ENCODE peak calls at places on chromosomes 3 and 15, in ten cellular contexts. One of them, this sample, is unnamed. For H3K4me1, the result is how much of the 10 kb centered on the place peaks cover.

GRCh38 chr3:38022301-38022700 is 7.1 kb downstream of the PLCD1 start:
- DNase-seq in osteoblast: peak
- DNase-seq in IMR-90: no peak
- DNase-seq in kidney: no peak
- DNase-seq in body of pancreas: no peak
- DNase-seq in PC-9: no peak
- DNase-seq in H1: no peak
- DNase-seq in A549: no peak
- DNase-seq in ovary: peak
- DNase-seq in pancreas: no peak
- DNase-seq in this sample: no peak

GRCh38 chr3:57127849-57128566 is 37.1 kb downstream of the IL17RD start:
- DNase-seq in osteoblast: no peak
- DNase-seq in IMR-90: no peak
- DNase-seq in kidney: no peak
- DNase-seq in body of pancreas: no peak
- DNase-seq in PC-9: no peak
- DNase-seq in H1: no peak
- DNase-seq in A549: no peak
- DNase-seq in ovary: no peak
- DNase-seq in pancreas: no peak
- DNase-seq in this sample: peak

GRCh38 chr15:58179741-58180381 is 41.7 kb downstream of the AQP9 start:
- DNase-seq in osteoblast: peak
- DNase-seq in IMR-90: peak
- DNase-seq in kidney: no peak
- DNase-seq in body of pancreas: no peak
- DNase-seq in PC-9: no peak
- DNase-seq in H1: no peak
- DNase-seq in A549: no peak
- DNase-seq in ovary: no peak
- DNase-seq in pancreas: no peak
- DNase-seq in this sample: no peak

GRCh38 chr3:138921316-138922292 is 25.3 kb downstream of the FOXL2 start:
- DNase-seq in osteoblast: peak
- DNase-seq in IMR-90: peak
- DNase-seq in kidney: peak
- DNase-seq in body of pancreas: no peak
- DNase-seq in PC-9: peak
- DNase-seq in H1: no peak
- DNase-seq in A549: peak
- DNase-seq in ovary: no peak
- DNase-seq in pancreas: no peak
- DNase-seq in this sample: no peak

GRCh38 chr3:100072328-100073048 is 41.8 kb downstream of the FILIP1L start:
- DNase-seq in osteoblast: no peak
- DNase-seq in IMR-90: no peak
- DNase-seq in kidney: no peak
- DNase-seq in body of pancreas: no peak
- DNase-seq in PC-9: no peak
- DNase-seq in H1: no peak
- DNase-seq in A549: no peak
- DNase-seq in ovary: no peak
- DNase-seq in pancreas: no peak
- DNase-seq in this sample: no peak

GRCh38 chr3:127100459-127101410 is 92.2 kb upstream of the PRR23E start:
- DNase-seq in osteoblast: peak
- DNase-seq in IMR-90: no peak
- DNase-seq in kidney: no peak
- DNase-seq in body of pancreas: no peak
- DNase-seq in PC-9: no peak
- DNase-seq in H1: no peak
- DNase-seq in A549: no peak
- DNase-seq in ovary: no peak
- DNase-seq in pancreas: no peak
- DNase-seq in this sample: no peak

GRCh38 chr3:159911011-159911663 is 77.5 kb upstream of the IL12A start:
- DNase-seq in osteoblast: no peak
- DNase-seq in IMR-90: no peak
- DNase-seq in kidney: no peak
- DNase-seq in body of pancreas: no peak
- DNase-seq in PC-9: no peak
- DNase-seq in H1: no peak
- DNase-seq in A549: no peak
- DNase-seq in ovary: no peak
- DNase-seq in pancreas: no peak
- DNase-seq in this sample: no peak

GRCh38 chr15:73375755-73376305 is 7.1 kb upstream of the HCN4 start:
- DNase-seq in osteoblast: peak
- DNase-seq in IMR-90: no peak
- DNase-seq in kidney: no peak
- DNase-seq in body of pancreas: no peak
- DNase-seq in PC-9: no peak
- DNase-seq in H1: no peak
- DNase-seq in A549: no peak
- DNase-seq in ovary: no peak
- DNase-seq in pancreas: no peak
- DNase-seq in this sample: no peak

GRCh38 chr3:85950435-85950834 is 991.6 kb downstream of the CADM2 start:
- DNase-seq in osteoblast: no peak
- DNase-seq in IMR-90: no peak
- DNase-seq in kidney: no peak
- DNase-seq in body of pancreas: no peak
- DNase-seq in PC-9: no peak
- DNase-seq in H1: no peak
- DNase-seq in A549: no peak
- DNase-seq in ovary: no peak
- DNase-seq in pancreas: no peak
- DNase-seq in this sample: no peak

GRCh38 chr3:134427400-134428111 is 53.3 kb upstream of the AMOTL2 start:
- DNase-seq in osteoblast: peak
- DNase-seq in IMR-90: peak
- DNase-seq in kidney: no peak
- DNase-seq in body of pancreas: peak
- DNase-seq in PC-9: peak
- DNase-seq in H1: no peak
- DNase-seq in A549: peak
- DNase-seq in ovary: no peak
- DNase-seq in pancreas: no peak
- DNase-seq in this sample: no peak

GRCh38 chr3:22542311-22542710 is 660.8 kb upstream of the UBE2E2 start:
- DNase-seq in osteoblast: no peak
- DNase-seq in IMR-90: no peak
- DNase-seq in kidney: no peak
- DNase-seq in body of pancreas: no peak
- DNase-seq in PC-9: no peak
- DNase-seq in H1: no peak
- DNase-seq in A549: no peak
- DNase-seq in ovary: no peak
- DNase-seq in pancreas: no peak
- DNase-seq in this sample: no peak

GRCh38 chr3:128270559-128271492 is 117.5 kb downstream of the EEFSEC start:
- DNase-seq in osteoblast: no peak
- DNase-seq in IMR-90: no peak
- DNase-seq in kidney: no peak
- DNase-seq in body of pancreas: no peak
- DNase-seq in PC-9: no peak
- DNase-seq in H1: no peak
- DNase-seq in A549: no peak
- DNase-seq in ovary: no peak
- DNase-seq in pancreas: no peak
- DNase-seq in this sample: no peak

GRCh38 chr3:123343296-123344174 is 105.4 kb downstream of the ADCY5 start:
- DNase-seq in osteoblast: no peak
- DNase-seq in IMR-90: no peak
- DNase-seq in kidney: peak
- DNase-seq in body of pancreas: no peak
- DNase-seq in PC-9: no peak
- DNase-seq in H1: no peak
- DNase-seq in A549: no peak
- DNase-seq in ovary: peak
- DNase-seq in pancreas: peak
- DNase-seq in this sample: no peak

GRCh38 chr3:43224405-43225073 is 61.8 kb upstream of the SNRK start:
- DNase-seq in osteoblast: no peak
- DNase-seq in IMR-90: no peak
- DNase-seq in kidney: no peak
- DNase-seq in body of pancreas: no peak
- DNase-seq in PC-9: no peak
- DNase-seq in H1: no peak
- DNase-seq in A549: no peak
- DNase-seq in ovary: no peak
- DNase-seq in pancreas: no peak
- DNase-seq in this sample: no peak

DNA sequence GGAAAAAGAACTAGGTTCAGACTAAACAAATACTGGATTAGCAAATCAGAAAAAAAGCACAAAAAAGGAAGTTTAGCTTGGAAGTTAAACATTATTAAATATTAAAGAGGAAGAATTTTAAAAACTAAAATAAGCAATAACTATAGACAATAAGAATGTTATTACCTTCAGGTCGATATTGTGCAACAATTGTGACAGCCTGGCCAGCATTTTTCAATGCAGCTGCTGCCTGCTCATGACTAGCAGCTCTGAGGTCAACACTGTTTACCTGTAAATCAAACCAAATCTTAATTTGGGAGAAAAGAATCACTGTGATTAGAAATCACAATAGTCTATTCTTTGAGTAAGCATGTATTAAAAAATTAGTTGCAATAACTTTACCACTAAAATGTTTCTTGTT is 75.1 kb upstream of the MELTF start:
- DNase-seq in osteoblast: no peak
- DNase-seq in IMR-90: peak
- DNase-seq in kidney: no peak
- DNase-seq in body of pancreas: no peak
- DNase-seq in PC-9: no peak
- DNase-seq in H1: no peak
- DNase-seq in A549: no peak
- DNase-seq in ovary: no peak
- DNase-seq in pancreas: no peak
- DNase-seq in this sample: no peak
- H3K4me3 ChIP-seq in osteoblast: no peak
- H3K4me3 ChIP-seq in IMR-90: no peak
- H3K4me3 ChIP-seq in kidney: no peak
- H3K4me3 ChIP-seq in body of pancreas: no peak
- H3K4me3 ChIP-seq in PC-9: no peak
- H3K4me3 ChIP-seq in H1: no peak
- H3K4me3 ChIP-seq in A549: no peak
- H3K4me3 ChIP-seq in ovary: no peak
- H3K4me3 ChIP-seq in pancreas: no peak
- H3K4me3 ChIP-seq in this sample: no peak

DNA sequence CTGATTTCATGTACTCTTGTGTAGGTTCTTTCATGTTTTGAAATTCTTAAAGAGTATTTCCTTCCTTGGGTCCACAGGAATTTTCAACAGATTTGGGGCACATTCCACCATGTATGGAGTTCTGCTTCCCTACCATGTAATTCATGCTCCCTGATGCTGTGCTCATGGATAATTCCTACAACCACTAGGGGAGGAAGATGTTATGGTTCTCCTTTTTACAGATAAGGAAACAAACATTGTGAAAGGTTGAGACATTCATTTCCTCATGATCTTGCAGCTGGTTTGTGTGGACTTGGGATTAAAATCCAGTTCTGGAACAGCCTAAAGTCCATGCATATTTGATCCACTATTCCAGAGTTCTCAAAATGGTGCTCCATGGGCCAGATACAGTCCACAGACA is 174.9 kb upstream of the FRMD4B start:
- DNase-seq in osteoblast: no peak
- DNase-seq in IMR-90: no peak
- DNase-seq in kidney: no peak
- DNase-seq in body of pancreas: no peak
- DNase-seq in PC-9: no peak
- DNase-seq in H1: no peak
- DNase-seq in A549: peak
- DNase-seq in ovary: no peak
- DNase-seq in pancreas: no peak
- DNase-seq in this sample: no peak
- TF ChIP-seq CTCF in osteoblast: no peak
- TF ChIP-seq CTCF in IMR-90: no peak
- TF ChIP-seq CTCF in kidney: no peak
- TF ChIP-seq CTCF in body of pancreas: no peak
- TF ChIP-seq CTCF in PC-9: no peak
- TF ChIP-seq CTCF in H1: peak
- TF ChIP-seq CTCF in A549: no peak
- TF ChIP-seq CTCF in ovary: no peak
- TF ChIP-seq CTCF in pancreas: no peak
- TF ChIP-seq CTCF in this sample: no peak

DNA sequence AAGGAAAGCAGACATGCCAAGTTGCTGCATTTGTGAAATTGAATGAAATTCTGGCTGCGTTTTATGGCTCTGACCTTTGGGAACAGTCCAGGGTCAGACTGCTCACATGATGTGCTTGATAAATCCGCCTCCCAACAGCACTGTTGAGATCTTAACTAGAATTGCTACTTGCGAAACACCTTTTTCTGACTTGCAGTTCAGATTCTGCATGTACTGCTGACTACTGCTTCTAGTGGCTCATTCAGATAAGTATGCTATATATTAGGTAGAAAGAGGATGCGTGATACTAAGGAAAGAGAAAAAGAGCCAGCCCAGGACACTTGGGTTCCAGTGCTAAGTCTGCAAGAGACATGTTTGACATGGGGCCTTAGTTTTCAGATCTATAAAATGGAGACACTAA is 129.4 kb downstream of the LPP start:
- DNase-seq in osteoblast: no peak
- DNase-seq in IMR-90: peak
- DNase-seq in kidney: no peak
- DNase-seq in body of pancreas: peak
- DNase-seq in PC-9: no peak
- DNase-seq in H1: no peak
- DNase-seq in A549: no peak
- DNase-seq in ovary: no peak
- DNase-seq in pancreas: no peak
- DNase-seq in this sample: peak
- H3K4me1 ChIP-seq in osteoblast: under half
- H3K4me1 ChIP-seq in IMR-90: under half
- H3K4me1 ChIP-seq in kidney: under half
- H3K4me1 ChIP-seq in body of pancreas: under half
- H3K4me1 ChIP-seq in PC-9: under half
- H3K4me1 ChIP-seq in H1: under half
- H3K4me1 ChIP-seq in A549: half or more
- H3K4me1 ChIP-seq in ovary: under half
- H3K4me1 ChIP-seq in pancreas: under half
- H3K4me1 ChIP-seq in this sample: half or more

DNA sequence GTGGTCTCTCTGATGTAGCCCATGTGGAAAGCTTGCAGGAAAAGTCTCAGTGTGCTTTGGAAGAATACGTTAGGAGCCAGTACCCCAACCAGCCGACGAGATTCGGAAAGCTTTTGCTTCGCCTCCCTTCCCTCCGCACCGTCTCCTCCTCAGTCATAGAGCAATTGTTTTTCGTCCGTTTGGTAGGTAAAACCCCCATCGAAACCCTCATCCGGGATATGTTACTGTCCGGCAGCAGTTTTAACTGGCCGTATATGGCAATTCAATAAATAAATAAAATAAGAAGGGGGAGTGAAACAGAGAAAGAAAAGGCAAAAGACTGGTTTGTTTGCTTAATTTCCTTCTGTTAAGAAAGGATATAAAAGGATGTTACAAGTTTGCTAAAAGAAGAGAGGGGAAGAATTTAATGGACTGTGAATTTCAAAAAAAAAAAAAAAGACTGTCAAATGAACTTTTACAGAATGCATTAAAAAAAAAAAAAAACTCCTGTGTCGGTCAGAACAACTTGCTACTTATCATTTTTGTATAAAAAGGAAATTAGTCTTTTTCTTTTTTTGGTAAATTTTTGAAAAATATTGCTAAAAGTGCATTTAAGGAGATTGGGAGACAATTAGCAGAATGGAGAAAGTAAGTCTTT is 7.0 kb downstream of the NR2F2 start:
- DNase-seq in osteoblast: peak
- DNase-seq in IMR-90: no peak
- DNase-seq in kidney: no peak
- DNase-seq in body of pancreas: no peak
- DNase-seq in PC-9: no peak
- DNase-seq in H1: no peak
- DNase-seq in A549: no peak
- DNase-seq in ovary: no peak
- DNase-seq in pancreas: no peak
- DNase-seq in this sample: no peak
- H3K4me3 ChIP-seq in osteoblast: peak
- H3K4me3 ChIP-seq in IMR-90: peak
- H3K4me3 ChIP-seq in kidney: peak
- H3K4me3 ChIP-seq in body of pancreas: peak
- H3K4me3 ChIP-seq in PC-9: peak
- H3K4me3 ChIP-seq in H1: no peak
- H3K4me3 ChIP-seq in A549: peak
- H3K4me3 ChIP-seq in ovary: peak
- H3K4me3 ChIP-seq in pancreas: peak
- H3K4me3 ChIP-seq in this sample: peak

This sample was measured in tibial nerve.